ENCODE peak calls at places on chromosomes 3 and 15, in five cellular contexts. One of them, this sample, is unnamed.

GRCh38 chr15:68114356-68114755 is 60.2 kb downstream of the PIAS1 start:
- DNase-seq in WTC11: no peak
- DNase-seq in NCI-H1436: no peak
- DNase-seq in HEK293T: no peak
- DNase-seq in iris pigment epithelial cell: peak
- DNase-seq in this sample: no peak

GRCh38 chr3:25355034-25355898 is 72.8 kb upstream of the RARB start:
- DNase-seq in iris pigment epithelial cell: peak
- DNase-seq in NCI-H1436: no peak
- DNase-seq in HEK293T: no peak
- DNase-seq in WTC11: no peak
- DNase-seq in this sample: no peak

GRCh38 chr3:169966951-169967915 is 626 bp downstream of the SEC62 start:
- DNase-seq in HEK293T: peak
- DNase-seq in iris pigment epithelial cell: peak
- DNase-seq in NCI-H1436: peak
- DNase-seq in WTC11: peak
- DNase-seq in this sample: no peak

GRCh38 chr3:51395493-51396213 is 4.6 kb downstream of the RBM15B start:
- DNase-seq in WTC11: no peak
- DNase-seq in HEK293T: no peak
- DNase-seq in iris pigment epithelial cell: no peak
- DNase-seq in NCI-H1436: no peak
- DNase-seq in this sample: no peak

GRCh38 chr15:59284768-59285368 is 78.2 kb downstream of the LDHAL6B start:
- DNase-seq in HEK293T: no peak
- DNase-seq in NCI-H1436: peak
- DNase-seq in iris pigment epithelial cell: no peak
- DNase-seq in WTC11: no peak
- DNase-seq in this sample: no peak

GRCh38 chr3:18786924-18787323 is 361.4 kb upstream of the KCNH8 start:
- DNase-seq in WTC11: no peak
- DNase-seq in NCI-H1436: no peak
- DNase-seq in iris pigment epithelial cell: no peak
- DNase-seq in HEK293T: no peak
- DNase-seq in this sample: no peak

GRCh38 chr15:74817370-74817737 is 4.7 kb downstream of the LMAN1L start:
- DNase-seq in NCI-H1436: peak
- DNase-seq in HEK293T: no peak
- DNase-seq in WTC11: no peak
- DNase-seq in iris pigment epithelial cell: peak
- DNase-seq in this sample: no peak

GRCh38 chr3:117719316-117719926 is 1009.8 kb downstream of the TUSC7 start:
- DNase-seq in NCI-H1436: peak
- DNase-seq in WTC11: no peak
- DNase-seq in HEK293T: peak
- DNase-seq in iris pigment epithelial cell: peak
- DNase-seq in this sample: no peak

GRCh38 chr15:27535445-27536129 is 563.5 kb downstream of the OCA2 start:
- DNase-seq in WTC11: no peak
- DNase-seq in NCI-H1436: no peak
- DNase-seq in iris pigment epithelial cell: no peak
- DNase-seq in HEK293T: no peak
- DNase-seq in this sample: no peak

GRCh38 chr3:189787622-189788021 is 156.4 kb downstream of the TP63 start:
- DNase-seq in WTC11: no peak
- DNase-seq in HEK293T: no peak
- DNase-seq in NCI-H1436: no peak
- DNase-seq in iris pigment epithelial cell: peak
- DNase-seq in this sample: no peak

GRCh38 chr3:104947946-104948345 is 418.8 kb upstream of the ALCAM start:
- DNase-seq in NCI-H1436: no peak
- DNase-seq in iris pigment epithelial cell: peak
- DNase-seq in WTC11: no peak
- DNase-seq in HEK293T: no peak
- DNase-seq in this sample: no peak